ENCODE peak calls at places on chromosome 11, in seven cellular contexts. X, M, W, A, P, O and L are unnamed samples.

GRCh38 chr11:117333921-117334320 is 6.3 kb downstream of the CEP164 start:
- DNase-seq in P (no peak), A (no peak), O (no peak), W (no peak), X (no peak), M (no peak), L (no peak)

GRCh38 chr11:60710482-60710881 is 11.1 kb downstream of the MS4A8 start:
- DNase-seq in A (peak), X (no peak), O (no peak), W (no peak), P (peak), M (no peak), L (no peak)

GRCh38 chr11:121936781-121937447 is 179.1 kb downstream of the BLID start:
- DNase-seq in O (peak), M (no peak), W (no peak), X (no peak), A (no peak), P (no peak), L (no peak)

GRCh38 chr11:128859563-128860441 is 7.3 kb downstream of the KCNJ1 start:
- DNase-seq in A (peak), W (peak), X (peak), M (peak), O (peak), P (peak), L (peak)

GRCh38 chr11:47177229-47177845 is 658 bp upstream of the ARFGAP2 start:
- DNase-seq in A (peak), P (peak), X (peak), M (no peak), W (peak), O (peak), L (peak)

GRCh38 chr11:108871152-108871551 is 206.3 kb downstream of the DDX10 start:
- DNase-seq in P (peak), O (peak), A (peak), M (no peak), X (no peak), W (no peak), L (no peak)

GRCh38 chr11:15309296-15309695 is 194.6 kb downstream of the INSC start:
- DNase-seq in P (no peak), W (no peak), X (no peak), O (no peak), M (no peak), A (no peak), L (no peak)

GRCh38 chr11:359181-359714 is 10.1 kb upstream of the B4GALNT4 start:
- DNase-seq in O (no peak), A (no peak), P (no peak), X (no peak), W (no peak), M (no peak), L (no peak)

GRCh38 chr11:117793521-117793920 is 3.5 kb downstream of the DSCAML1 start:
- DNase-seq in A (no peak), M (no peak), P (no peak), O (no peak), X (no peak), W (no peak), L (no peak)

GRCh38 chr11:1744879-1745700 is 5.3 kb downstream of the IFITM10 start:
- DNase-seq in A (no peak), W (no peak), M (peak), X (no peak), O (no peak), P (no peak), L (no peak)

GRCh38 chr11:58576792-58577440 is 1.3 kb upstream of the LPXN start:
- DNase-seq in X (no peak), M (no peak), A (peak), O (peak), W (no peak), P (no peak), L (no peak)

GRCh38 chr11:6111635-6112034 is 4.2 kb downstream of the OR56B4 start:
- DNase-seq in A (no peak), P (no peak), O (no peak), M (no peak), X (no peak), W (no peak), L (no peak)

GRCh38 chr11:125338886-125339811 is 156.9 kb downstream of the FEZ1 start:
- DNase-seq in W (no peak), X (no peak), O (peak), M (no peak), A (no peak), P (no peak), L (no peak)

GRCh38 chr11:121630041-121630440 is 177.3 kb upstream of the SORL1-AS1 start:
- DNase-seq in P (no peak), A (no peak), X (no peak), W (no peak), O (peak), M (no peak), L (no peak)

GRCh38 chr11:2790581-2790925 is 90.8 kb upstream of the KCNQ1OT1 start:
- DNase-seq in A (no peak), W (peak), X (no peak), M (peak), P (peak), O (no peak), L (peak)

GRCh38 chr11:117580866-117581265 is 216.2 kb downstream of the DSCAML1 start:
- DNase-seq in W (no peak), X (no peak), A (no peak), P (no peak), M (no peak), O (no peak), L (no peak)

GRCh38 chr11:126756416-126756815 is 244.2 kb downstream of the KIRREL3 start:
- DNase-seq in O (no peak), M (no peak), W (no peak), A (no peak), P (no peak), X (no peak), L (no peak)

GRCh38 chr11:112615238-112615637 is 346.0 kb upstream of the NCAM1 start:
- DNase-seq in W (no peak), M (no peak), O (no peak), X (no peak), P (no peak), A (no peak), L (no peak)

GRCh38 chr11:93740031-93740801 is 1.1 kb downstream of the TAF1D start:
- DNase-seq in O (peak), A (peak), M (no peak), X (peak), P (peak), W (no peak), L (no peak)

GRCh38 chr11:86904001-86904400 is 51.2 kb downstream of the FZD4 start:
- DNase-seq in A (no peak), M (no peak), P (no peak), O (no peak), X (no peak), W (no peak), L (no peak)

GRCh38 chr11:8370812-8371515 is 107.3 kb upstream of the LMO1 start:
- DNase-seq in O (no peak), A (no peak), P (peak), W (no peak), M (no peak), X (no peak), L (no peak)

GRCh38 chr11:61709572-61709971 is 29.4 kb downstream of the DAGLA start:
- DNase-seq in W (no peak), A (no peak), M (no peak), O (no peak), P (peak), X (no peak), L (no peak)

GRCh38 chr11:118980191-118980881 is 8.8 kb downstream of the FOXR1 start:
- DNase-seq in M (peak), P (peak), A (no peak), X (no peak), O (no peak), W (no peak), L (no peak)
- H3K4me3 ChIP-seq in M (no peak), P (no peak), A (no peak), X (no peak), O (no peak), W (no peak), L (no peak)

GRCh38 chr11:115942043-115942442 is 437.8 kb upstream of the CADM1 start:
- DNase-seq in O (no peak), M (no peak), W (no peak), A (no peak), P (no peak), X (no peak), L (no peak)

GRCh38 chr11:115941044-115941443 is 436.8 kb upstream of the CADM1 start:
- DNase-seq in X (no peak), M (no peak), P (no peak), A (no peak), W (no peak), O (no peak), L (no peak)

GRCh38 chr11:115939104-115939503 is 434.9 kb upstream of the CADM1 start:
- DNase-seq in A (no peak), O (peak), X (no peak), P (no peak), M (no peak), W (no peak), L (no peak)

GRCh38 chr11:115939726-115940421 is 435.7 kb upstream of the CADM1 start:
- DNase-seq in O (no peak), M (no peak), X (no peak), W (no peak), P (no peak), A (no peak), L (no peak)

DNA sequence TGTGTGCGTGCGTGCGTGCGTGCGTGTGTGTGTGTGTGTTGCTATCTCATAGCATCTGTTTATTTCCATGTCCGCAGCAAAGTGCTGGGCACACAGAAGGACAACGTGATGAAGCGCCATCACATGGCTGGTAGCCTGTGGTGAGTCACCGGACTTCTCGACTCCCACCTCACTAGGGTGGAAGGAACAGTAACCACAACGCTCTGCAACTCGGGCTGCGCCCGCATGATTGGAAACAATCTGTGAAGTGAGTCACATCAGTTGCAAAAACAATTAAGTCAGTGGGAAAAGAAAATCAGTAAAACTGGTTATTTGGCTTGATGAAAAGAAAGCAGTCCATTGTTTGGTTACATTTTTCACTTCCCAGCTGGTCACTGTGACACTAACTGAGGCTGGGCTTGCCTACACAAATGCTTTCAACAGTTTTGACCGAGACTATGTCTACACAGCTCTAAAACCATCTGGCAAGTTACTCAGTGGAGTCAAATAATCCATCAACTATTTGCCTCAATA is 437.3 kb upstream of the CADM1 start:
- DNase-seq in X (peak), O (peak), W (peak), A (no peak), P (no peak), M (no peak), L (no peak)
- H3K27ac ChIP-seq in X (peak), O (peak), W (no peak), A (no peak), P (no peak), M (no peak), L (no peak)

GRCh38 chr11:62716206-62716605 is 8.7 kb downstream of the GNG3 start:
- DNase-seq in P (no peak), O (no peak), A (no peak), W (no peak), M (no peak), X (no peak), L (no peak)

GRCh38 chr11:62713343-62713742 is 5.9 kb downstream of the GNG3 start:
- DNase-seq in P (no peak), W (peak), X (peak), M (peak), A (peak), O (no peak), L (no peak)

GRCh38 chr11:62719302-62719978 is 7.8 kb downstream of the HNRNPUL2 start:
- DNase-seq in M (no peak), X (no peak), A (no peak), W (no peak), O (no peak), P (no peak), L (no peak)

GRCh38 chr11:62715150-62716130 is 8.0 kb downstream of the GNG3 start:
- DNase-seq in A (no peak), M (no peak), W (peak), P (no peak), X (no peak), O (no peak), L (no peak)

DNA sequence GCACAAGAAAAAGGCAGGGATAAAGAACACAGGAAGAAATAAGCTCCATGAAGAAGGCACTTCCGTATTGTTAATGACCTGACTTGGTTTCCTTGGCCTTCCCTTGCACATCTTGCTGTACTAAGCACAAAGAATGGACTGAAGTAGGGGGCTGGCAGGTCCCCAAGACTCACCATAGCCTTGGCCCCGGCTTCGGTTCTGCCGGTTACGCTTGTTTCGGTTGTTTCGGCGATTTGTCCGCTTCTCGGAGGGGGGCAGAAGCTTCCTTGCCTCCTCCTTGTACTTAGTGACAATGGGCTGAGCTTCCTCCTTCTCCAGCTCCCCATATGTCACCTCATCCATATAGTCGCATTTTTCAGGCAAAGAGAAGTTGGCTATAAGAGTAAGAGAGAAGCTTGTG is 9.3 kb downstream of the GNG3 start:
- DNase-seq in M (no peak), P (no peak), A (no peak), X (no peak), W (peak), O (no peak), L (no peak)
- TF ChIP-seq CTCF in M (no peak), P (no peak), A (no peak), X (no peak), W (no peak), O (no peak), L (no peak)

DNA sequence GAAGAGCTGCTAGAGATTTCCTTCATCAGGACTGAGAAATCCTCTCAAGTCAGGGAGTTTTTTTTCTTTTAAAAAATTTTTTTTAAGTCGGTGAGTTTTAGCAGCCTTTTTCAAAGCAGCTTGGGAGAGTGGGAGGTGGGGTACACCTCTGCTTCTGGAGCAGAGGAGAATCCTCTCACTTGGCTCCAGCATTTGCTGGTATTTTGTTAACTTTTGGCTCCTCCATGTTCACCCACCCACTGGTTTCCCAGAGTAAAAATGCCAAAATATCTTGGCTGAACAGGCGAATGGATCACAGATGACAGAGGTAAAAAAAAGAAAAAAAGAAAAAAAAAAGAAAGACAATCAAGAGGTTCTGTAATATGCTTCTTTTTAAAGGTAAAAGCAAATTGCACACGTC is 68.0 kb downstream of the GAB2 start:
- DNase-seq in P (no peak), W (no peak), A (no peak), X (no peak), M (no peak), O (peak), L (no peak)
- H3K4me3 ChIP-seq in P (no peak), W (peak), A (no peak), X (no peak), M (no peak), O (peak), L (no peak)